ENCODE peak calls at places on chromosomes 2 and 18, in five cellular contexts. P, T, H, J and C are unnamed samples.

GRCh38 chr2:139142252-139142651 is 362.1 kb upstream of the NXPH2 start:
- DNase-seq in P (no peak), T (no peak), H (peak), J (peak), C (peak)

GRCh38 chr2:46555011-46555410 is 75.6 kb downstream of the TMEM247 start:
- DNase-seq in P (no peak), T (peak), H (peak), J (no peak), C (no peak)

GRCh38 chr18:48023334-48024008 is 93.0 kb upstream of the SMAD2 start:
- DNase-seq in P (peak), T (peak), H (peak), J (peak), C (peak)

GRCh38 chr18:21336846-21337245 is 94.8 kb downstream of the GREB1L start:
- DNase-seq in P (no peak), T (no peak), H (no peak), J (no peak), C (peak)

GRCh38 chr18:57273194-57273593 is 79.2 kb upstream of the ST8SIA3 start:
- DNase-seq in P (no peak), T (no peak), H (no peak), J (no peak), C (no peak)

GRCh38 chr18:63002803-63003445 is 287.6 kb downstream of the PHLPP1 start:
- DNase-seq in P (no peak), T (no peak), H (peak), J (no peak), C (no peak)

GRCh38 chr2:112006076-112006410 is 49.0 kb upstream of the TMEM87B start:
- DNase-seq in P (no peak), T (no peak), H (no peak), J (peak), C (no peak)

GRCh38 chr2:172888704-172889103 is 153.1 kb downstream of the RAPGEF4 start:
- DNase-seq in P (no peak), T (peak), H (no peak), J (no peak), C (no peak)

GRCh38 chr2:64165696-64166095 is 21.5 kb upstream of the PELI1 start:
- DNase-seq in P (no peak), T (no peak), H (no peak), J (peak), C (peak)

GRCh38 chr2:233082222-233082933 is 22.2 kb downstream of the INPP5D start:
- DNase-seq in P (no peak), T (no peak), H (no peak), J (no peak), C (no peak)

GRCh38 chr18:37270046-37270665 is 295.4 kb downstream of the CELF4 start:
- DNase-seq in P (peak), T (no peak), H (peak), J (peak), C (peak)

GRCh38 chr2:82301506-82301905 is 1997.0 kb upstream of the LRRTM1 start:
- DNase-seq in P (no peak), T (no peak), H (no peak), J (no peak), C (no peak)

GRCh38 chr2:29561241-29562027 is 360.0 kb downstream of the ALK start:
- DNase-seq in P (no peak), T (no peak), H (no peak), J (no peak), C (peak)

GRCh38 chr2:60806988-60807681 is 51.1 kb downstream of the PAPOLG start:
- DNase-seq in P (no peak), T (peak), H (peak), J (peak), C (peak)

GRCh38 chr18:24491882-24492281 is 31.4 kb downstream of the HRH4 start:
- DNase-seq in P (no peak), T (no peak), H (peak), J (no peak), C (no peak)
- H3K4me3 ChIP-seq in P (no peak), T (no peak), H (no peak), J (no peak), C (no peak)

DNA sequence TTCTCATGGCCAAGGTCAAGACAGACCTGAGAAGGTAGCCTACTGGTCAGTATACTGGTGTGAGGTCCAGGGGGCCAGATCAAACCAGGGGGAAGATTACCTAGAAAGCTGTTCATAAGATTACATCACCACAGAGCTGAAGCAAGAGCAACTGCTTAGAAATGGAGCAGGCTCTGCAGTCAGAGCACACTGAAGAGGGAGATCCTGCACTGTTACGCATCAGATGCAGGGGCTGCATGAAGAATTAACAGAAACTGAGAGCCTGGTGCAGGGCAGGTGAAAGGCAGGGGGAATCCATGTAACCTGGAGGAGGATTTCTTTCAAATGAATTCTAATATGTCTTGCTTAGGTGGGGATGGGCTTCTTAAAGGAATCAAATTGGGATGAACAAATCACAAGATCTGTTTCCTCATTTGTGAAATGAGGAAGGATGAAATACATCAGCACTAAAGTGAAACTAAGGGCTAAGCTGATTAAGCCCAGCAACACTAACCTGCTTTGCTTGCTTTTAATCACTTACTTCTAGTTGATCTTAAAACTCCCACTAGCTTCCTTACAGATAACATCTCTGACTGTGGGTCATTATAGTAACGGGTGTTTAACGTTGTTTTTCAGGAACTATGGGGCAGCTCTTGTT is 74.3 kb upstream of the ADAM23 start:
- DNase-seq in P (no peak), T (no peak), H (no peak), J (peak), C (no peak)
- H3K9ac ChIP-seq in P (no peak), T (no peak), H (no peak), J (no peak), C (no peak)

GRCh38 chr2:159088906-159089305 is 120.5 kb downstream of the TANC1 start:
- DNase-seq in P (no peak), T (peak), H (peak), J (no peak), C (no peak)

GRCh38 chr2:159091981-159092380 is 123.5 kb downstream of the TANC1 start:
- DNase-seq in P (peak), T (no peak), H (no peak), J (peak), C (peak)

GRCh38 chr2:159091381-159091780 is 122.9 kb downstream of the TANC1 start:
- DNase-seq in P (no peak), T (no peak), H (no peak), J (peak), C (peak)

GRCh38 chr2:159089543-159089942 is 121.1 kb downstream of the TANC1 start:
- DNase-seq in P (no peak), T (no peak), H (no peak), J (peak), C (no peak)

GRCh38 chr2:159090514-159091201 is 122.2 kb downstream of the TANC1 start:
- DNase-seq in P (no peak), T (no peak), H (no peak), J (peak), C (peak)
- H3K4me3 ChIP-seq in P (no peak), T (no peak), H (no peak), J (peak), C (peak)

GRCh38 chr2:96685592-96686459 is 43.3 kb downstream of the FER1L5 start:
- DNase-seq in P (no peak), T (peak), H (peak), J (no peak), C (peak)
- H3K9ac ChIP-seq in P (no peak), T (no peak), H (no peak), J (no peak), C (no peak)

GRCh38 chr2:20424300-20425290 is 22.3 kb upstream of the RHOB start:
- DNase-seq in P (peak), T (peak), H (peak), J (peak), C (peak)
- H3K4me3 ChIP-seq in P (no peak), T (no peak), H (no peak), J (peak), C (no peak)

GRCh38 chr2:290090-290722 is 2.3 kb upstream of the ALKAL2 start:
- DNase-seq in P (peak), T (peak), H (peak), J (peak), C (peak)

GRCh38 chr2:288002-288742 is at the start of gene ALKAL2:
- DNase-seq in P (no peak), T (peak), H (peak), J (peak), C (peak)

GRCh38 chr2:287471-287885 is 413 bp downstream of the ALKAL2 start:
- DNase-seq in P (no peak), T (peak), H (peak), J (peak), C (peak)

GRCh38 chr2:288743-289361 is 961 bp upstream of the ALKAL2 start:
- DNase-seq in P (no peak), T (peak), H (peak), J (no peak), C (peak)

DNA sequence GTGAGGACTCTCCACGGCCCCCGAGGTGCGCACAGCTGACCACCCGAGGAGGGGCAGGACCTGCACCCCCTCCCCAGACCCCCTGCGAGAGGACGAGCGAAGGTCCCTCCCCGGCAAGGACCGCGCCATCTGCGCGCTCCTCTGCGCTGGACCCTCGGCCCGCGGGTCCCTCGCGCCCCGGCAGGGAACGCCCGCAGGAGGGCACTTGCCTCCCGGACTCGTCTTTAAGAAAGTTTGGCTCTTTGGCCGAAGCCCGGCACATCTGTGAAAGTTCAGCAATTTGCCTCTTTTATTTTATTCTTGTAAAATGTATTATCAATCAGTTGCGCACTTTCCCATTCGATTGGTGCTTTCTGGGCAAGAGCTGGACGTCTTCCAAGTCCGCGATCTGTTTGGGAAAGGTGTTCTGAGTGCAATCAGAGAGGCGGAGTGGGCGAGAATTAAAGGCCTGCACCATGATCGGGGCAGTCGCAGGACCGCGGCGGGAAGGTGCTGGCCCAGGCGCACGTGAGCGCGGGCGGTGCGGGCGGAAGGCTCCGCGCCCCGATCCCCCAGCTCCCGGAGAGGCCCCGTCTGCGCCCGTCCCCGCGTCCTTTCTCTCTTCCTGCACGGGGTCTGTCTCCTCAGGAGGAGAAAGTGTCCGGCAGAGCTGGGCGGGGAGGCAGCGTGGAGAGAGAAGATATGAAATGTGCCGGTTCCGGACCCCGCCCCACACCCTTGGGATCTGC is 1.6 kb upstream of the ALKAL2 start:
- DNase-seq in P (peak), T (peak), H (peak), J (peak), C (peak)
- H3K9ac ChIP-seq in P (peak), T (no peak), H (peak), J (no peak), C (peak)